ENCODE peak calls at places on chromosomes 2 and 18, in six cellular contexts. One of them, this sample, is unnamed.

GRCh38 chr2:134919360-134920210 is 963 bp downstream of the CCNT2 start:
- DNase-seq in SK-N-SH: peak; percentile 32
- DNase-seq in neural progenitor cell: no peak
- DNase-seq in heart right ventricle: peak; percentile 38
- DNase-seq in GM23248: peak; percentile 67
- DNase-seq in right lobe of liver: no peak
- DNase-seq in this sample: no peak

GRCh38 chr2:48943436-48943835 is 187.9 kb upstream of the LHCGR start:
- DNase-seq in SK-N-SH: no peak
- DNase-seq in neural progenitor cell: no peak
- DNase-seq in heart right ventricle: no peak
- DNase-seq in GM23248: peak; percentile 14
- DNase-seq in right lobe of liver: no peak
- DNase-seq in this sample: no peak

GRCh38 chr18:48756511-48757226 is 194.1 kb downstream of the SMAD7 start:
- DNase-seq in SK-N-SH: no peak
- DNase-seq in neural progenitor cell: no peak
- DNase-seq in heart right ventricle: no peak
- DNase-seq in GM23248: no peak
- DNase-seq in right lobe of liver: no peak
- DNase-seq in this sample: no peak

GRCh38 chr2:239238839-239239606 is 161.8 kb downstream of the HDAC4 start:
- DNase-seq in SK-N-SH: no peak
- DNase-seq in neural progenitor cell: no peak
- DNase-seq in heart right ventricle: no peak
- DNase-seq in GM23248: no peak
- DNase-seq in right lobe of liver: peak; percentile 90
- DNase-seq in this sample: no peak

GRCh38 chr18:58792086-58792485 is 72.6 kb upstream of the ZNF532 start:
- DNase-seq in SK-N-SH: no peak
- DNase-seq in neural progenitor cell: no peak
- DNase-seq in heart right ventricle: no peak
- DNase-seq in GM23248: no peak
- DNase-seq in right lobe of liver: no peak
- DNase-seq in this sample: no peak

GRCh38 chr2:24881158-24881557 is 38.9 kb downstream of the ADCY3 start:
- DNase-seq in SK-N-SH: no peak
- DNase-seq in neural progenitor cell: no peak
- DNase-seq in heart right ventricle: no peak
- DNase-seq in GM23248: no peak
- DNase-seq in right lobe of liver: no peak
- DNase-seq in this sample: no peak

GRCh38 chr2:33086400-33087015 is 139.8 kb downstream of the LTBP1 start:
- DNase-seq in SK-N-SH: no peak
- DNase-seq in neural progenitor cell: no peak
- DNase-seq in heart right ventricle: peak; percentile 66
- DNase-seq in GM23248: peak; percentile 27
- DNase-seq in right lobe of liver: no peak
- DNase-seq in this sample: no peak

GRCh38 chr18:12290086-12290485 is 18.0 kb upstream of the TUBB6 start:
- DNase-seq in SK-N-SH: no peak
- DNase-seq in neural progenitor cell: no peak
- DNase-seq in heart right ventricle: no peak
- DNase-seq in GM23248: no peak
- DNase-seq in right lobe of liver: no peak
- DNase-seq in this sample: no peak

GRCh38 chr18:10190564-10190963 is 263.9 kb upstream of the APCDD1 start:
- DNase-seq in SK-N-SH: no peak
- DNase-seq in neural progenitor cell: no peak
- DNase-seq in heart right ventricle: no peak
- DNase-seq in GM23248: peak; percentile 63
- DNase-seq in right lobe of liver: no peak
- DNase-seq in this sample: no peak

GRCh38 chr2:199273043-199273647 is 184.6 kb downstream of the SATB2 start:
- DNase-seq in SK-N-SH: no peak
- DNase-seq in neural progenitor cell: no peak
- DNase-seq in heart right ventricle: no peak
- DNase-seq in GM23248: peak; percentile 77
- DNase-seq in right lobe of liver: no peak
- DNase-seq in this sample: no peak

GRCh38 chr18:4658804-4659203 is 203.7 kb upstream of the DLGAP1 start:
- DNase-seq in SK-N-SH: no peak
- DNase-seq in neural progenitor cell: no peak
- DNase-seq in heart right ventricle: no peak
- DNase-seq in GM23248: no peak
- DNase-seq in right lobe of liver: no peak
- DNase-seq in this sample: no peak

GRCh38 chr2:219661955-219662395 is 34.5 kb downstream of the SLC4A3 start:
- DNase-seq in SK-N-SH: no peak
- DNase-seq in neural progenitor cell: no peak
- DNase-seq in heart right ventricle: no peak
- DNase-seq in GM23248: peak; percentile 28
- DNase-seq in right lobe of liver: no peak
- DNase-seq in this sample: no peak

GRCh38 chr18:30970201-30970816 is 72.2 kb downstream of the DSC3 start:
- DNase-seq in SK-N-SH: no peak
- DNase-seq in neural progenitor cell: peak; percentile 33
- DNase-seq in heart right ventricle: peak; percentile 6
- DNase-seq in GM23248: peak; percentile 40
- DNase-seq in right lobe of liver: no peak
- DNase-seq in this sample: no peak

GRCh38 chr2:138365581-138365980 is 136.0 kb upstream of the SPOPL start:
- DNase-seq in SK-N-SH: no peak
- DNase-seq in neural progenitor cell: no peak
- DNase-seq in heart right ventricle: no peak
- DNase-seq in GM23248: no peak
- DNase-seq in right lobe of liver: no peak
- DNase-seq in this sample: no peak

GRCh38 chr2:98510322-98510662 is 65.6 kb downstream of the INPP4A start:
- DNase-seq in SK-N-SH: no peak
- DNase-seq in neural progenitor cell: no peak
- DNase-seq in heart right ventricle: no peak
- DNase-seq in GM23248: no peak
- DNase-seq in right lobe of liver: no peak
- DNase-seq in this sample: no peak

GRCh38 chr18:74281639-74282358 is 10.0 kb downstream of the CYB5A start:
- DNase-seq in SK-N-SH: no peak
- DNase-seq in neural progenitor cell: no peak
- DNase-seq in heart right ventricle: no peak
- DNase-seq in GM23248: peak; percentile 48
- DNase-seq in right lobe of liver: no peak
- DNase-seq in this sample: no peak

GRCh38 chr2:167196461-167197252 is 308.4 kb downstream of the XIRP2 start:
- DNase-seq in SK-N-SH: peak; percentile 55
- DNase-seq in neural progenitor cell: peak; percentile 21
- DNase-seq in heart right ventricle: peak; percentile 61
- DNase-seq in GM23248: peak; percentile 45
- DNase-seq in right lobe of liver: peak; percentile 52
- DNase-seq in this sample: no peak

GRCh38 chr18:29712785-29713184 is 1329.8 kb downstream of the DSC3 start:
- DNase-seq in SK-N-SH: no peak
- DNase-seq in neural progenitor cell: no peak
- DNase-seq in heart right ventricle: no peak
- DNase-seq in GM23248: no peak
- DNase-seq in right lobe of liver: no peak
- DNase-seq in this sample: no peak

GRCh38 chr2:67342394-67342793 is 54.7 kb upstream of the ETAA1 start:
- DNase-seq in SK-N-SH: no peak
- DNase-seq in neural progenitor cell: no peak
- DNase-seq in heart right ventricle: no peak
- DNase-seq in GM23248: no peak
- DNase-seq in right lobe of liver: no peak
- DNase-seq in this sample: no peak

GRCh38 chr18:13558790-13559189 is 167.6 kb downstream of the FAM210A start:
- DNase-seq in SK-N-SH: no peak
- DNase-seq in neural progenitor cell: no peak
- DNase-seq in heart right ventricle: no peak
- DNase-seq in GM23248: no peak
- DNase-seq in right lobe of liver: no peak
- DNase-seq in this sample: no peak

GRCh38 chr2:158637357-158637756 is 157.8 kb upstream of the DAPL1 start:
- DNase-seq in SK-N-SH: no peak
- DNase-seq in neural progenitor cell: no peak
- DNase-seq in heart right ventricle: no peak
- DNase-seq in GM23248: no peak
- DNase-seq in right lobe of liver: no peak
- DNase-seq in this sample: no peak

GRCh38 chr2:40658917-40659316 is 207.0 kb upstream of the SLC8A1 start:
- DNase-seq in SK-N-SH: no peak
- DNase-seq in neural progenitor cell: peak; percentile 64
- DNase-seq in heart right ventricle: no peak
- DNase-seq in GM23248: peak; percentile 55
- DNase-seq in right lobe of liver: no peak
- DNase-seq in this sample: no peak

GRCh38 chr2:198448803-198449202 is 644.4 kb downstream of the PLCL1 start:
- DNase-seq in SK-N-SH: no peak
- DNase-seq in neural progenitor cell: no peak
- DNase-seq in heart right ventricle: no peak
- DNase-seq in GM23248: peak; percentile 18
- DNase-seq in right lobe of liver: no peak
- DNase-seq in this sample: no peak

GRCh38 chr18:43211059-43211458 is 66.2 kb downstream of the SYT4 start:
- DNase-seq in SK-N-SH: no peak
- DNase-seq in neural progenitor cell: no peak
- DNase-seq in heart right ventricle: no peak
- DNase-seq in GM23248: no peak
- DNase-seq in right lobe of liver: no peak
- DNase-seq in this sample: no peak

GRCh38 chr2:220034356-220035121 is 407.1 kb downstream of the SLC4A3 start:
- DNase-seq in SK-N-SH: no peak
- DNase-seq in neural progenitor cell: no peak
- DNase-seq in heart right ventricle: no peak
- DNase-seq in GM23248: peak; percentile 77
- DNase-seq in right lobe of liver: no peak
- DNase-seq in this sample: no peak

GRCh38 chr2:149994057-149994728 is 406.6 kb upstream of the MMADHC start:
- DNase-seq in SK-N-SH: no peak
- DNase-seq in neural progenitor cell: no peak
- DNase-seq in heart right ventricle: no peak
- DNase-seq in GM23248: peak; percentile 79
- DNase-seq in right lobe of liver: no peak
- DNase-seq in this sample: peak; percentile 91

GRCh38 chr18:7616661-7617060 is 49.5 kb downstream of the PTPRM start:
- DNase-seq in SK-N-SH: peak; percentile 19
- DNase-seq in neural progenitor cell: no peak
- DNase-seq in heart right ventricle: peak; percentile 71
- DNase-seq in GM23248: peak; percentile 57
- DNase-seq in right lobe of liver: peak; percentile 53
- DNase-seq in this sample: no peak
- H3K4me1 ChIP-seq in SK-N-SH: no peaks in the 10 kb centered on the region
- H3K4me1 ChIP-seq in neural progenitor cell: peaks cover 43% of the 10 kb centered on the region
- H3K4me1 ChIP-seq in heart right ventricle: peaks cover 94% of the 10 kb centered on the region
- H3K4me1 ChIP-seq in GM23248: peaks cover 36% of the 10 kb centered on the region
- H3K4me1 ChIP-seq in right lobe of liver: no peaks in the 10 kb centered on the region
- H3K4me1 ChIP-seq in this sample: peaks cover 11% of the 10 kb centered on the region

GRCh38 chr18:23143059-23143831 is 8.0 kb downstream of the CABLES1 start:
- DNase-seq in SK-N-SH: no peak
- DNase-seq in neural progenitor cell: no peak
- DNase-seq in heart right ventricle: no peak
- DNase-seq in GM23248: peak; percentile 63
- DNase-seq in right lobe of liver: no peak
- DNase-seq in this sample: no peak

GRCh38 chr18:23143871-23144270 is 8.6 kb downstream of the CABLES1 start:
- DNase-seq in SK-N-SH: peak; percentile 71
- DNase-seq in neural progenitor cell: no peak
- DNase-seq in heart right ventricle: no peak
- DNase-seq in GM23248: no peak
- DNase-seq in right lobe of liver: no peak
- DNase-seq in this sample: no peak

GRCh38 chr18:23141022-23141999 is 6.0 kb downstream of the CABLES1 start:
- DNase-seq in SK-N-SH: peak; percentile 55
- DNase-seq in neural progenitor cell: no peak
- DNase-seq in heart right ventricle: no peak
- DNase-seq in GM23248: peak; percentile 30
- DNase-seq in right lobe of liver: peak; percentile 97
- DNase-seq in this sample: no peak

GRCh38 chr18:23144628-23145027 is 9.3 kb downstream of the CABLES1 start:
- DNase-seq in SK-N-SH: no peak
- DNase-seq in neural progenitor cell: no peak
- DNase-seq in heart right ventricle: no peak
- DNase-seq in GM23248: no peak
- DNase-seq in right lobe of liver: no peak
- DNase-seq in this sample: no peak

DNA sequence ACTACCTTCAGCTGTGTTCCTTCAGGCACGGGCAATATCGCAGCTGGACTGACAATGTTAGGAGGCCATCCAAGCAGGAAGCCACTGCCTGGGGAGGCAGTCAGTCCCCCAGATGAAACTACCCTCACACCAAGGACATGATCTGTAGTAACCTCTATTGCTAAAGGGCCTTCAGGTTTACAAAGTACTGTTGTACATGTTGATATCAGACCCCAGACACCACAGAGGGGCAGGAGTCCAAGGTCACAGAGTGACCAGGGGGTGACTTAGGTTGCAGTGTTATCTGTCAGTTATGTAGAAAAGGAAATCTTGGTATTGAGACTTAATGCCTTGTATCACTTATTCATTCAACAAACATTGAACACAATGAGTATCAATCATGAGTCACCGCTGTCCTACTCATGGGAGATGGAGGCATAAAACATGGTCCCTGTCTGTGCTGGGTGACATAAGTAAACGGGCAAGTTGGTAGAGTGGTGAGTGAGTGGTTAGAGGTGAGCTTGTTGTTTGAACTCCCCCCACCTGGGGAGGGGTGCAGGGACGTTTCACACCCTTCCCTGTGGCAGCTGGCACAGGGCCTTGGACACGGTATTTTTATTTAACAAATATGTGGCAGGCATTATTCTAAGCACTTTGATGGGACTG is 7.1 kb downstream of the CABLES1 start:
- DNase-seq in SK-N-SH: no peak
- DNase-seq in neural progenitor cell: no peak
- DNase-seq in heart right ventricle: no peak
- DNase-seq in GM23248: peak; percentile 56
- DNase-seq in right lobe of liver: no peak
- DNase-seq in this sample: no peak
- H3K4me1 ChIP-seq in SK-N-SH: peaks cover 20% of the 10 kb centered on the region
- H3K4me1 ChIP-seq in neural progenitor cell: peaks cover 17% of the 10 kb centered on the region
- H3K4me1 ChIP-seq in heart right ventricle: peaks cover 47% of the 10 kb centered on the region
- H3K4me1 ChIP-seq in GM23248: peaks cover 24% of the 10 kb centered on the region
- H3K4me1 ChIP-seq in right lobe of liver: no peaks in the 10 kb centered on the region
- H3K4me1 ChIP-seq in this sample: peaks cover 15% of the 10 kb centered on the region

DNA sequence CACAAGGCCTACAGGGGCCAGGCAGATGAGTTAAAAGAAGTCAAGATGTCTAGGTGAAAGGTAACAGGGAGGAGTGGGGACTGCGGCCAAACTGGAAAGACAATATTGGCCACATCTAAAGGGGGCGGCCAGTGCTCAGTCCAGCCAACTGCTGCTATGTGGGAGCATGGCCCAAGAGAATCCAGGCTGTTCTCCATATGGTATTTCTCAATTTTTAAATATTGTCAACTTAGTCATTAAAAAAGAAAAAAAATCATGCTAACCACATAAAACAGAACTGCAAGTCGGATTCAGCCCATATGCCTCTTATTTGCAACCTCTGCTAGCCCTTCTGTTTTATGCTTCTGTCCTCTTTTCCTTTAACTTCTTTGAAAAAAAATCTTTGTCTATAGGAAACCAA is 14.8 kb downstream of the TRABD2A start:
- DNase-seq in SK-N-SH: no peak
- DNase-seq in neural progenitor cell: no peak
- DNase-seq in heart right ventricle: no peak
- DNase-seq in GM23248: peak; percentile 71
- DNase-seq in right lobe of liver: no peak
- DNase-seq in this sample: no peak
- H3K4me1 ChIP-seq in SK-N-SH: no peaks in the 10 kb centered on the region
- H3K4me1 ChIP-seq in neural progenitor cell: no peaks in the 10 kb centered on the region
- H3K4me1 ChIP-seq in heart right ventricle: no peaks in the 10 kb centered on the region
- H3K4me1 ChIP-seq in GM23248: peaks cover 10% of the 10 kb centered on the region
- H3K4me1 ChIP-seq in right lobe of liver: no peaks in the 10 kb centered on the region
- H3K4me1 ChIP-seq in this sample: no peaks in the 10 kb centered on the region

GRCh38 chr2:173991857-173992588 is 26.9 kb upstream of the SP3 start:
- DNase-seq in SK-N-SH: peak; percentile 36
- DNase-seq in neural progenitor cell: no peak
- DNase-seq in heart right ventricle: peak; percentile 57
- DNase-seq in GM23248: peak; percentile 89
- DNase-seq in right lobe of liver: peak; percentile 65
- DNase-seq in this sample: no peak
- H3K4me1 ChIP-seq in SK-N-SH: no peaks in the 10 kb centered on the region
- H3K4me1 ChIP-seq in neural progenitor cell: peaks cover 12% of the 10 kb centered on the region
- H3K4me1 ChIP-seq in heart right ventricle: peaks cover 73% of the 10 kb centered on the region
- H3K4me1 ChIP-seq in GM23248: peaks cover 16% of the 10 kb centered on the region
- H3K4me1 ChIP-seq in right lobe of liver: no peaks in the 10 kb centered on the region
- H3K4me1 ChIP-seq in this sample: peaks cover 2% of the 10 kb centered on the region